ENCODE peak calls at places on chromosomes 11 and 22, in seven cellular contexts. One of them, this sample, is unnamed.

GRCh38 chr22:25709758-25710157 is 32.2 kb upstream of the MYO18B start:
- DNase-seq in Caki2: no peak
- DNase-seq in activated T-cell treated with anti-CD3 and anti-CD28 coated beads, Interleukin-2, amount 50 U/mL, for 72 hours: peak
- DNase-seq in hippocampal formation: no peak
- DNase-seq in NCI-H748 treated with DMSO at 0.1 percent for 48 hours: no peak
- DNase-seq in lower lobe of right lung: no peak
- DNase-seq in AG04449: no peak
- DNase-seq in this sample: no peak

GRCh38 chr11:94128746-94129504 is at the start of gene PANX1:
- DNase-seq in Caki2: peak
- DNase-seq in activated T-cell treated with anti-CD3 and anti-CD28 coated beads, Interleukin-2, amount 50 U/mL, for 72 hours: peak
- DNase-seq in hippocampal formation: peak
- DNase-seq in NCI-H748 treated with DMSO at 0.1 percent for 48 hours: peak
- DNase-seq in lower lobe of right lung: peak
- DNase-seq in AG04449: no peak
- DNase-seq in this sample: peak

GRCh38 chr11:75733346-75734107 is 15.9 kb downstream of the MOGAT2 start:
- DNase-seq in Caki2: no peak
- DNase-seq in activated T-cell treated with anti-CD3 and anti-CD28 coated beads, Interleukin-2, amount 50 U/mL, for 72 hours: no peak
- DNase-seq in hippocampal formation: no peak
- DNase-seq in NCI-H748 treated with DMSO at 0.1 percent for 48 hours: no peak
- DNase-seq in lower lobe of right lung: peak
- DNase-seq in AG04449: no peak
- DNase-seq in this sample: no peak

GRCh38 chr22:49660321-49660720 is 167.4 kb downstream of the BRD1 start:
- DNase-seq in Caki2: no peak
- DNase-seq in activated T-cell treated with anti-CD3 and anti-CD28 coated beads, Interleukin-2, amount 50 U/mL, for 72 hours: no peak
- DNase-seq in hippocampal formation: no peak
- DNase-seq in NCI-H748 treated with DMSO at 0.1 percent for 48 hours: no peak
- DNase-seq in lower lobe of right lung: peak
- DNase-seq in AG04449: no peak
- DNase-seq in this sample: peak

GRCh38 chr22:46262449-46263207 is 515 bp downstream of the PKDREJ start:
- DNase-seq in Caki2: no peak
- DNase-seq in activated T-cell treated with anti-CD3 and anti-CD28 coated beads, Interleukin-2, amount 50 U/mL, for 72 hours: peak
- DNase-seq in hippocampal formation: peak
- DNase-seq in NCI-H748 treated with DMSO at 0.1 percent for 48 hours: no peak
- DNase-seq in lower lobe of right lung: peak
- DNase-seq in AG04449: no peak
- DNase-seq in this sample: peak

GRCh38 chr22:42222140-42222539 is 48.3 kb downstream of the TCF20 start:
- DNase-seq in Caki2: no peak
- DNase-seq in activated T-cell treated with anti-CD3 and anti-CD28 coated beads, Interleukin-2, amount 50 U/mL, for 72 hours: no peak
- DNase-seq in hippocampal formation: no peak
- DNase-seq in NCI-H748 treated with DMSO at 0.1 percent for 48 hours: no peak
- DNase-seq in lower lobe of right lung: no peak
- DNase-seq in AG04449: no peak
- DNase-seq in this sample: no peak

GRCh38 chr11:72352859-72353551 is 81.3 kb downstream of the CLPB start:
- DNase-seq in Caki2: no peak
- DNase-seq in activated T-cell treated with anti-CD3 and anti-CD28 coated beads, Interleukin-2, amount 50 U/mL, for 72 hours: peak
- DNase-seq in hippocampal formation: peak
- DNase-seq in NCI-H748 treated with DMSO at 0.1 percent for 48 hours: no peak
- DNase-seq in lower lobe of right lung: no peak
- DNase-seq in AG04449: peak
- DNase-seq in this sample: no peak

GRCh38 chr22:45218974-45219373 is 21.7 kb downstream of the KIAA0930 start:
- DNase-seq in Caki2: no peak
- DNase-seq in activated T-cell treated with anti-CD3 and anti-CD28 coated beads, Interleukin-2, amount 50 U/mL, for 72 hours: peak
- DNase-seq in hippocampal formation: no peak
- DNase-seq in NCI-H748 treated with DMSO at 0.1 percent for 48 hours: no peak
- DNase-seq in lower lobe of right lung: no peak
- DNase-seq in AG04449: no peak
- DNase-seq in this sample: no peak

GRCh38 chr11:80702264-80702663 is 1261.4 kb upstream of the TENM4 start:
- DNase-seq in Caki2: peak
- DNase-seq in activated T-cell treated with anti-CD3 and anti-CD28 coated beads, Interleukin-2, amount 50 U/mL, for 72 hours: no peak
- DNase-seq in hippocampal formation: no peak
- DNase-seq in NCI-H748 treated with DMSO at 0.1 percent for 48 hours: no peak
- DNase-seq in lower lobe of right lung: no peak
- DNase-seq in AG04449: no peak
- DNase-seq in this sample: no peak

GRCh38 chr11:70415176-70415575 is 16.8 kb downstream of the CTTN start:
- DNase-seq in Caki2: no peak
- DNase-seq in activated T-cell treated with anti-CD3 and anti-CD28 coated beads, Interleukin-2, amount 50 U/mL, for 72 hours: no peak
- DNase-seq in hippocampal formation: no peak
- DNase-seq in NCI-H748 treated with DMSO at 0.1 percent for 48 hours: no peak
- DNase-seq in lower lobe of right lung: no peak
- DNase-seq in AG04449: peak
- DNase-seq in this sample: no peak

GRCh38 chr22:37428649-37429586 is 1.6 kb upstream of the ELFN2 start:
- DNase-seq in Caki2: peak
- DNase-seq in activated T-cell treated with anti-CD3 and anti-CD28 coated beads, Interleukin-2, amount 50 U/mL, for 72 hours: peak
- DNase-seq in hippocampal formation: no peak
- DNase-seq in NCI-H748 treated with DMSO at 0.1 percent for 48 hours: no peak
- DNase-seq in lower lobe of right lung: no peak
- DNase-seq in AG04449: no peak
- DNase-seq in this sample: peak

GRCh38 chr11:66363805-66364535 is 7.6 kb downstream of the SLC29A2 start:
- DNase-seq in Caki2: no peak
- DNase-seq in activated T-cell treated with anti-CD3 and anti-CD28 coated beads, Interleukin-2, amount 50 U/mL, for 72 hours: peak
- DNase-seq in hippocampal formation: no peak
- DNase-seq in NCI-H748 treated with DMSO at 0.1 percent for 48 hours: no peak
- DNase-seq in lower lobe of right lung: peak
- DNase-seq in AG04449: no peak
- DNase-seq in this sample: no peak

GRCh38 chr11:12019337-12019736 is 10.9 kb upstream of the DKK3 start:
- DNase-seq in Caki2: no peak
- DNase-seq in activated T-cell treated with anti-CD3 and anti-CD28 coated beads, Interleukin-2, amount 50 U/mL, for 72 hours: no peak
- DNase-seq in hippocampal formation: peak
- DNase-seq in NCI-H748 treated with DMSO at 0.1 percent for 48 hours: no peak
- DNase-seq in lower lobe of right lung: no peak
- DNase-seq in AG04449: no peak
- DNase-seq in this sample: no peak

GRCh38 chr11:33658195-33658900 is 42.3 kb downstream of the C11orf91 start:
- DNase-seq in Caki2: no peak
- DNase-seq in activated T-cell treated with anti-CD3 and anti-CD28 coated beads, Interleukin-2, amount 50 U/mL, for 72 hours: no peak
- DNase-seq in hippocampal formation: no peak
- DNase-seq in NCI-H748 treated with DMSO at 0.1 percent for 48 hours: no peak
- DNase-seq in lower lobe of right lung: no peak
- DNase-seq in AG04449: no peak
- DNase-seq in this sample: no peak

GRCh38 chr22:22800716-22801115 is 86.9 kb upstream of the IGLL5 start:
- DNase-seq in Caki2: no peak
- DNase-seq in activated T-cell treated with anti-CD3 and anti-CD28 coated beads, Interleukin-2, amount 50 U/mL, for 72 hours: no peak
- DNase-seq in hippocampal formation: no peak
- DNase-seq in NCI-H748 treated with DMSO at 0.1 percent for 48 hours: no peak
- DNase-seq in lower lobe of right lung: no peak
- DNase-seq in AG04449: no peak
- DNase-seq in this sample: no peak

GRCh38 chr11:83156996-83157754 is at the start of gene PCF11:
- DNase-seq in Caki2: no peak
- DNase-seq in activated T-cell treated with anti-CD3 and anti-CD28 coated beads, Interleukin-2, amount 50 U/mL, for 72 hours: no peak
- DNase-seq in hippocampal formation: no peak
- DNase-seq in NCI-H748 treated with DMSO at 0.1 percent for 48 hours: no peak
- DNase-seq in lower lobe of right lung: no peak
- DNase-seq in AG04449: no peak
- DNase-seq in this sample: no peak